ENCODE peak calls at places on chromosomes 7 and 10, in nine cellular contexts. O, Y, S, D, P, V, T, U and L are unnamed samples. For H3K9me3, the result is how much of the 10 kb centered on the place peaks cover.

GRCh38 chr10:35640951-35641429 is 1.1 kb downstream of the FZD8 start:
- DNase-seq in S (peak), T (peak), O (peak), V (peak), Y (peak), U (peak), D (peak), P (no peak), L (peak)

GRCh38 chr10:73159038-73159648 is 8.7 kb downstream of the ECD start:
- DNase-seq in P (peak), D (no peak), U (peak), Y (no peak), O (peak), T (peak), S (peak), V (peak), L (peak)

GRCh38 chr7:108093903-108094302 is 36.3 kb downstream of the LAMB4 start:
- DNase-seq in U (no peak), V (no peak), O (no peak), P (no peak), S (no peak), T (no peak), D (no peak), Y (no peak), L (no peak)

GRCh38 chr7:85529831-85530230 is 343.0 kb upstream of the SEMA3D start:
- DNase-seq in U (no peak), T (no peak), V (no peak), P (no peak), O (no peak), Y (no peak), S (no peak), D (no peak), L (no peak)

GRCh38 chr10:25561761-25562160 is 372.3 kb upstream of the MYO3A start:
- DNase-seq in O (no peak), S (no peak), Y (no peak), D (no peak), T (no peak), P (no peak), U (no peak), V (no peak), L (no peak)

GRCh38 chr7:116315293-116315692 is 105.0 kb downstream of the TES start:
- DNase-seq in P (no peak), T (no peak), O (no peak), U (no peak), D (no peak), S (no peak), V (no peak), Y (no peak), L (no peak)

GRCh38 chr7:117119192-117119924 is 166.1 kb downstream of the ST7 start:
- DNase-seq in Y (peak), P (peak), V (peak), T (peak), O (peak), S (peak), U (peak), D (peak), L (peak)

GRCh38 chr7:77825140-77825539 is 26.6 kb downstream of the PHTF2 start:
- DNase-seq in S (no peak), D (no peak), V (no peak), O (no peak), P (no peak), U (no peak), T (no peak), Y (no peak), L (no peak)

GRCh38 chr7:75993689-75994387 is 557 bp downstream of the TMEM120A start:
- DNase-seq in O (no peak), D (peak), P (no peak), Y (peak), U (peak), S (peak), V (peak), T (peak), L (peak)

GRCh38 chr10:49356945-49357344 is 38.9 kb downstream of the DRGX start:
- DNase-seq in S (no peak), O (peak), T (no peak), P (no peak), D (no peak), Y (no peak), U (no peak), V (no peak), L (no peak)

GRCh38 chr10:44968101-44968886 is 8.7 kb downstream of the RASSF4 start:
- DNase-seq in S (peak), D (no peak), O (no peak), V (no peak), U (no peak), T (peak), P (no peak), Y (no peak), L (no peak)

GRCh38 chr7:82810558-82811259 is 352.0 kb downstream of the PCLO start:
- DNase-seq in T (no peak), Y (no peak), D (no peak), U (peak), P (no peak), S (peak), O (peak), V (no peak), L (no peak)

GRCh38 chr10:28171468-28172235 is 131.2 kb downstream of the MPP7 start:
- DNase-seq in D (no peak), Y (no peak), S (peak), T (peak), V (no peak), O (no peak), U (no peak), P (no peak), L (no peak)

GRCh38 chr7:133888061-133888930 is 238.8 kb upstream of the LRGUK start:
- DNase-seq in O (no peak), D (no peak), S (no peak), Y (no peak), P (no peak), T (no peak), V (no peak), U (no peak), L (no peak)

GRCh38 chr10:23514321-23514720 is 75.4 kb downstream of the OTUD1 start:
- DNase-seq in U (peak), V (no peak), T (no peak), S (no peak), Y (no peak), O (no peak), D (no peak), P (no peak), L (no peak)

GRCh38 chr7:1288390-1288995 is 55.8 kb downstream of the UNCX start:
- DNase-seq in P (no peak), U (no peak), D (no peak), V (no peak), Y (no peak), T (no peak), O (no peak), S (no peak), L (no peak)

GRCh38 chr7:30933124-30933893 is 21.7 kb downstream of the AQP1 start:
- DNase-seq in D (no peak), T (peak), U (no peak), P (no peak), O (no peak), V (no peak), S (no peak), Y (peak), L (no peak)

GRCh38 chr10:72019085-72019876 is 55.1 kb downstream of the CHST3 start:
- DNase-seq in O (no peak), T (no peak), S (no peak), P (no peak), V (no peak), Y (no peak), U (no peak), D (no peak), L (no peak)

GRCh38 chr10:102545997-102546396 is 42.2 kb downstream of the SUFU start:
- DNase-seq in U (no peak), O (no peak), Y (no peak), S (no peak), T (no peak), D (no peak), V (no peak), P (no peak), L (no peak)

GRCh38 chr7:2431260-2431867 is 28.0 kb downstream of the CHST12 start:
- DNase-seq in U (peak), D (no peak), P (peak), Y (no peak), S (no peak), V (no peak), O (peak), T (no peak), L (peak)

GRCh38 chr7:131188367-131189339 is 139.0 kb upstream of the MKLN1 start:
- DNase-seq in O (peak), D (no peak), Y (no peak), U (peak), S (peak), T (peak), V (no peak), P (peak), L (peak)

GRCh38 chr10:112819231-112819630 is 130.8 kb upstream of the TCF7L2 start:
- DNase-seq in V (no peak), S (no peak), D (no peak), P (no peak), O (no peak), U (no peak), Y (no peak), T (no peak), L (no peak)

GRCh38 chr7:107622429-107622828 is 38.2 kb upstream of the SLC26A4 start:
- DNase-seq in S (no peak), P (no peak), U (peak), O (no peak), Y (no peak), D (no peak), T (no peak), V (no peak), L (no peak)

GRCh38 chr10:84401838-84402611 is 73.6 kb downstream of the CCSER2 start:
- DNase-seq in S (no peak), P (no peak), Y (no peak), V (no peak), T (no peak), D (no peak), U (no peak), O (no peak), L (no peak)

GRCh38 chr10:103763374-103764202 is 91.8 kb downstream of the SH3PXD2A start:
- DNase-seq in S (peak), Y (no peak), U (no peak), D (no peak), T (peak), P (peak), V (no peak), O (no peak), L (no peak)

GRCh38 chr7:41567350-41568114 is 135.4 kb downstream of the INHBA start:
- DNase-seq in D (no peak), U (peak), Y (no peak), P (no peak), O (no peak), T (no peak), S (no peak), V (no peak), L (no peak)

GRCh38 chr10:89468625-89469024 is 54.3 kb downstream of the IFIT5 start:
- DNase-seq in S (no peak), D (no peak), Y (no peak), T (no peak), U (no peak), O (no peak), V (no peak), P (no peak), L (no peak)

GRCh38 chr7:55050286-55050685 is 31.5 kb downstream of the EGFR start:
- DNase-seq in D (no peak), S (no peak), P (no peak), T (no peak), U (no peak), O (peak), V (no peak), Y (no peak), L (no peak)

GRCh38 chr7:67361150-67361549 is 364.5 kb downstream of the TYW1 start:
- DNase-seq in P (no peak), O (no peak), U (no peak), D (no peak), T (no peak), V (no peak), S (no peak), Y (no peak), L (no peak)

GRCh38 chr7:2523461-2523905 is 3.9 kb downstream of the LFNG start:
- DNase-seq in S (no peak), O (no peak), T (no peak), D (no peak), Y (peak), U (peak), P (no peak), V (peak), L (no peak)

GRCh38 chr7:154474903-154475520 is 422.8 kb downstream of the DPP6 start:
- DNase-seq in V (no peak), U (no peak), Y (no peak), T (no peak), D (no peak), P (no peak), S (no peak), O (no peak), L (no peak)

GRCh38 chr7:35430547-35431153 is 176.8 kb upstream of the TBX20 start:
- DNase-seq in U (peak), P (no peak), O (no peak), Y (no peak), V (no peak), D (no peak), S (no peak), T (no peak), L (no peak)

GRCh38 chr7:63008366-63008765 is 990.3 kb upstream of the ZNF722 start:
- DNase-seq in U (no peak), P (no peak), S (no peak), O (no peak), T (no peak), Y (no peak), D (no peak), V (no peak), L (no peak)
- H3K9me3 ChIP-seq in U (under half), P (under half), S (under half), O (under half), T (under half), Y (under half), D (under half), V (under half), L (under half)

GRCh38 chr10:83371696-83372490 is 767.4 kb upstream of the GHITM start:
- DNase-seq in S (no peak), U (no peak), Y (no peak), V (no peak), T (no peak), D (no peak), O (no peak), P (no peak), L (no peak)

GRCh38 chr10:83372646-83373045 is 766.7 kb upstream of the GHITM start:
- DNase-seq in O (no peak), T (no peak), U (no peak), P (no peak), D (no peak), Y (no peak), V (no peak), S (no peak), L (no peak)

GRCh38 chr10:83367036-83367435 is 772.3 kb upstream of the GHITM start:
- DNase-seq in S (no peak), T (no peak), U (no peak), D (no peak), P (no peak), O (no peak), V (no peak), Y (no peak), L (no peak)
- H3K9me3 ChIP-seq in S (under half), T (under half), U (under half), D (under half), P (under half), O (under half), V (under half), Y (under half), L (under half)

DNA sequence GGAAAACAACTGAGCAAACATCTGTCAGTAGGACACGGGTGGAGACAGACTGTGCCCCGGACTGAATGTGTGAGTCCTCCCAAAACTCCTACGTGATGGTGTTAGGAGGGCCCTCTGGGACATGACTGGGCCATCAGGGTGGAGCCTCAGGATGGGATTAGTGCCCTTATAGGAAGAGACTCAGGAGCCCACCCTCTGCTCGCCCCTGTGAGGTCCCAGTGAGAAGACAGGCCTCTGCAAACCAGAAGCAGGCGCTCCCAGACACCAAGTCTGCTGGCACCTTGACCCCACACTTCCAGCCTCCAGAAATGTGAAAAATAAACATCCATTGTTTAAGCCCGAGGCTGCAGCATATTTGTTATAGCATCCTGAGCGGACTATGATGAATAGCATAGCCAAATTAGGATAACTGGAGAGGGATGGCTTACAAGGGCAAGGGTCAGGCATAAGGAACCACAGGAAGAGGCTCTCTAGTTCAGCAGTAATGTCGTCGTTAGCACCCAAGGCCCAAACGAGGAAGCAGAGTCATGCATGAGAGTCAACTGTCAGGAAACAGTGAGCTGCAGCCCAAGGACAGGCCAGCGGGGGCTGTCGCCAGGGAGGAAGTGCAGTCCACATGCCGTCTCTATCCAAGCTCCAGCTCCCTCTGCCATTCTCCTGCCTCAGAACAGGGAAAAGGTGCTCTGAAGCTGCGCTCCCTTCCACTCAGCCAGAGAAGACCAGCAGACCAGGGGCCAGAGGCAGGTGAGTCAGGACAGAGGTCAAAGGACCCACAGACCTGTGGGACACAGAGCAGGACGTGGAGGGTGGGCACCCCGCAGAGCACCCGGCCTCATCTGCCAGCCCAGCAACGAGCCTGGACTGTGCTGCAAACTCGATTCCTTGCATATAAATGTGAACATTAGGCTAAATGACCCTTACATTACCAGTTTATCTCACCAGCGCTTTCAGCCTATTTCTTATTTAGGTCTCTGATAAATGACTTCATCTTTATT is 50.5 kb downstream of the PTPRN2 start:
- DNase-seq in Y (no peak), T (no peak), U (no peak), S (peak), D (no peak), P (no peak), O (no peak), V (no peak), L (no peak)
- H3K9me3 ChIP-seq in Y (under half), T (under half), U (under half), S (under half), D (under half), P (under half), O (under half), V (under half), L (under half)

DNA sequence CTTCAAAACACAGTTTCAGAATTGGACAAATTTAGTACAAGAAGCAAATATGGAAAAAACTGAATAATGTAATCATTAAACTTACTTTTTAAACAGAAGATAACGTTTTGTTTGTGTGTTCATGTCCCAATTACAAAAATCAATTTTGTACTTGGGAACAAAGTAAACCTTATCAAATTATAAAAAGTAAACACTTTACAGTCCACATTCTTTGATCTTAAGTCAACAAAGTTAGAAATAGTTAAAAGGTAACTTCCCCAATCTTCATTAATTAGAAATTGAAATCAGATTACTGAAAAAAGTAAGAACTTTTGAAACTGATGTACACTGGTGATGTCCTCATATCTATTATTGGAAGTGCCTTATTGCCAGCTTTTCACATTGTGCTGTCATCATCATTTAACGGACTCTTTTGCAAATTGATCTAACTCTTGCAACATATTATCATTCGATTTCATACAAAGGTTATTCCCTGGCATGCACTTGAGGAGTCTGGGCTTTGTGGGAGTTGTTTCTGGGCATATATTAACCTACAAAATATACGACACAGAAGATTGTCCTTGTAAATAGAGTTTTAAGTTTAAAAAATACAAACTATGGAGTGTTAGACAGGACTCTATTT is 15.1 kb upstream of the CYP2E1 start:
- DNase-seq in U (no peak), T (no peak), Y (no peak), O (no peak), D (no peak), S (no peak), V (no peak), P (no peak), L (no peak)
- H3K9me3 ChIP-seq in U (under half), T (under half), Y (under half), O (under half), D (under half), S (under half), V (under half), P (under half), L (under half)

GRCh38 chr7:138239244-138239643 is 163.0 kb downstream of the AKR1D1 start:
- DNase-seq in Y (no peak), O (peak), V (no peak), P (no peak), T (no peak), D (no peak), U (peak), S (peak), L (no peak)
- H3K9me3 ChIP-seq in Y (under half), O (under half), V (under half), P (under half), T (under half), D (under half), U (under half), S (under half), L (under half)

GRCh38 chr7:158133057-158133456 is 454.6 kb downstream of the PTPRN2 start:
- DNase-seq in P (no peak), O (no peak), S (no peak), Y (no peak), V (no peak), T (no peak), D (no peak), U (no peak), L (no peak)
- H3K9me3 ChIP-seq in P (under half), O (under half), S (under half), Y (under half), V (under half), T (under half), D (under half), U (under half), L (under half)